ENCODE peak calls at places on chromosomes 4 and X, in ten cellular contexts. S is lower lobe of right lung, O is heart left ventricle, Z is kidney, U is thoracic aorta, L is Peyer's patch, R is body of pancreas, Q is BE2C, A is PC-9, K is ovary. G is an unnamed sample. For H3K4me1, the result is how much of the 10 kb centered on the place peaks cover.

GRCh38 chr4:149980941-149981340 is 97.3 kb upstream of the DCLK2 start:
- DNase-seq in A (peak), S (no peak), Z (no peak), K (peak), Q (peak), L (peak), U (no peak), R (peak), O (peak), G (no peak)

GRCh38 chr4:182975806-182976205 is 58.6 kb upstream of the DCTD start:
- DNase-seq in S (no peak), U (no peak), Q (peak), Z (no peak), L (no peak), R (no peak), K (no peak), O (no peak), A (peak), G (no peak)

GRCh38 chr4:180164799-180165198 is 2078.4 kb upstream of the TENM3 start:
- DNase-seq in R (no peak), O (no peak), U (no peak), S (no peak), Q (no peak), L (no peak), A (no peak), K (no peak), Z (no peak), G (no peak)

GRCh38 chr4:126123933-126124332 is 809.2 kb downstream of the FAT4 start:
- DNase-seq in K (no peak), A (no peak), O (no peak), Q (no peak), R (no peak), S (no peak), U (no peak), L (no peak), Z (no peak), G (no peak)

GRCh38 chr4:136395212-136395722 is 1137.0 kb downstream of the PCDH18 start:
- DNase-seq in Q (no peak), K (no peak), U (no peak), A (no peak), S (no peak), Z (peak), R (no peak), O (peak), L (no peak), G (peak)

GRCh38 chrX:80765226-80765625 is 44.5 kb downstream of the BRWD3 start:
- DNase-seq in O (no peak), Z (no peak), A (peak), K (no peak), Q (no peak), L (no peak), U (no peak), S (no peak), R (no peak), G (no peak)

GRCh38 chr4:118833192-118833820 is 2.6 kb downstream of the SEC24D start:
- DNase-seq in S (no peak), A (no peak), U (no peak), R (no peak), O (no peak), Q (no peak), K (no peak), L (no peak), Z (no peak), G (no peak)

GRCh38 chr4:23384741-23385140 is 505.1 kb downstream of the PPARGC1A start:
- DNase-seq in L (no peak), U (no peak), O (no peak), Z (no peak), Q (no peak), S (no peak), K (no peak), R (no peak), A (no peak), G (no peak)

GRCh38 chrX:66064261-66064660 is 24.4 kb upstream of the VSIG4 start:
- DNase-seq in R (no peak), A (no peak), Z (no peak), U (no peak), Q (no peak), S (no peak), O (no peak), L (no peak), K (no peak), G (no peak)

GRCh38 chrX:8749697-8750096 is 17.8 kb upstream of the ANOS1 start:
- DNase-seq in Z (no peak), A (no peak), Q (no peak), K (no peak), S (no peak), O (no peak), U (no peak), L (no peak), R (no peak), G (no peak)

GRCh38 chr4:115249808-115250207 is 136.4 kb upstream of the NDST4 start:
- DNase-seq in Z (no peak), Q (no peak), A (no peak), R (no peak), S (no peak), L (no peak), K (no peak), O (no peak), U (no peak), G (no peak)

GRCh38 chr4:35772291-35772690 is 472.0 kb downstream of the ARAP2 start:
- DNase-seq in L (no peak), U (no peak), O (no peak), Q (no peak), K (no peak), A (no peak), R (no peak), Z (no peak), S (no peak), G (no peak)

GRCh38 chrX:52280812-52281211 is 88.0 kb upstream of the XAGE2 start:
- DNase-seq in A (no peak), L (no peak), S (no peak), Q (no peak), O (no peak), U (no peak), K (no peak), Z (no peak), R (no peak), G (no peak)

GRCh38 chr4:20603671-20604313 is 96.5 kb upstream of the PACRGL start:
- DNase-seq in Q (no peak), S (no peak), A (no peak), K (no peak), O (no peak), U (no peak), L (no peak), Z (no peak), R (no peak), G (no peak)

GRCh38 chrX:119655125-119655524 is 37.8 kb downstream of the SEPTIN6 start:
- DNase-seq in A (no peak), U (no peak), L (no peak), R (no peak), O (peak), Q (peak), K (no peak), S (no peak), Z (no peak), G (no peak)

GRCh38 chrX:28756647-28757046 is 169.4 kb downstream of the IL1RAPL1 start:
- DNase-seq in R (no peak), K (no peak), L (no peak), Z (no peak), O (no peak), U (no peak), S (no peak), A (no peak), Q (no peak), G (no peak)

GRCh38 chr4:123997736-123998449 is 601.3 kb downstream of the SPRY1 start:
- DNase-seq in K (no peak), A (no peak), U (no peak), S (no peak), Z (no peak), L (no peak), R (no peak), O (no peak), Q (no peak), G (no peak)

GRCh38 chr4:123994917-123995316 is 598.3 kb downstream of the SPRY1 start:
- DNase-seq in A (no peak), Z (no peak), Q (no peak), K (no peak), S (no peak), R (no peak), U (no peak), O (no peak), L (no peak), G (no peak)

GRCh38 chr4:123995939-123996338 is 599.3 kb downstream of the SPRY1 start:
- DNase-seq in L (no peak), O (no peak), U (no peak), A (peak), Q (no peak), K (no peak), Z (no peak), R (no peak), S (no peak), G (no peak)

GRCh38 chr4:124000233-124000632 is 603.6 kb downstream of the SPRY1 start:
- DNase-seq in R (no peak), Z (no peak), U (no peak), S (no peak), A (no peak), O (no peak), Q (no peak), K (no peak), L (no peak), G (no peak)

DNA sequence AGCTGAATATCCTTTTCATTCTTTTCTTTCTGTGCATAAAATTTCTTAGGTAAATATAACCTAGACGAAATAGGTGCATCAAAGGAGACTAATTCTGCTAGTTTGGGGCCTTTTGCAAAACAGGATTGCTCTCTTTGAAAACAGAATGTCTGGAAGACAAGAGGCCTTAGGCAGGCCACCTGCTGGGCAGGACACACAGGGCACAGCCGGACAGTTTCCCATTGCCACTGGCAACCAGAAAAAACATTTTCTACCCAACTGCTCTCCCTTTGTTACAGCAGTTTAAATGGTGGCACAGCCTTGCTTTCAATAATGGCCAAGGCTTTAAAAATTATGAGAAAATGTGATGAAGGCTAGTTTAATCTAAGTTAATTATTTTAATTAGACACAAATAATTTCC is 600.5 kb downstream of the SPRY1 start:
- DNase-seq in O (no peak), U (no peak), R (no peak), L (no peak), Z (no peak), A (peak), K (no peak), Q (no peak), S (no peak), G (no peak)
- H3K4me1 ChIP-seq in O (under half), U (under half), R (under half), L (under half), Z (under half), A (under half), K (under half), Q (under half), S (under half), G (under half)

GRCh38 chrX:136950206-136950605 is 69.7 kb upstream of the RBMX start:
- DNase-seq in R (no peak), O (no peak), K (no peak), A (no peak), Z (no peak), Q (no peak), S (no peak), U (no peak), L (no peak), G (no peak)

GRCh38 chrX:136953867-136954787 is 73.6 kb upstream of the RBMX start:
- DNase-seq in Z (peak), U (no peak), R (peak), Q (peak), A (peak), O (peak), L (peak), S (peak), K (peak), G (no peak)

DNA sequence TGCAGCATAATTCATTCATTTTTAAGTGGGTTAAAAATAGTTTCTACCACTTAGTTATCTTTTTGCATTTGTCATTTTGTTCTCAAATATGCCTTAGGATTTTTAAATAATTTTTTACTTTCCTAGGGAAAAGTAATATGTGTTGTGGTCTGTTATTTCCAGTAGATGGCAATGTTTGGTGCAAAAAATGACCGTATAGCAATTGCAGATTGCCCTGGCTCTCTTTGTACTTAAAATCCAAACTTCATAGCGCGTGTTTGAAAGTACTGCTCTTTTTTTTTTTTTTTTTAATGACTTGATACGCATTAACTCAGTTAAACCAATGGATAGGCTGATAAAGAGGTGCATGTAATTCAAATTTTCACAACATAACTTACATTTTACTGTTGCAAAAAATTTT is 74.4 kb upstream of the RBMX start:
- DNase-seq in R (no peak), Z (no peak), O (no peak), A (no peak), K (no peak), L (no peak), Q (no peak), U (no peak), S (no peak), G (no peak)
- TF ChIP-seq CTCF in R (peak), Z (peak), O (peak), A (peak), K (no peak), L (no peak), Q (peak), U (no peak), S (peak), G (peak)

GRCh38 chr4:85740431-85740861 is 265.5 kb downstream of the ARHGAP24 start:
- DNase-seq in Q (no peak), U (no peak), K (no peak), S (no peak), R (no peak), A (no peak), O (no peak), Z (no peak), L (no peak), G (no peak)
- H3K4me1 ChIP-seq in Q (under half), U (under half), K (under half), S (under half), R (half or more), A (under half), O (under half), Z (under half), L (under half), G (under half)

GRCh38 chrX:111168314-111168713 is 72.3 kb downstream of the PAK3 start:
- DNase-seq in O (no peak), L (no peak), A (no peak), Z (no peak), S (no peak), K (no peak), Q (peak), U (no peak), R (no peak), G (no peak)
- TF ChIP-seq CTCF in O (no peak), L (no peak), A (no peak), Z (peak), S (no peak), K (no peak), Q (peak), U (no peak), R (no peak), G (peak)

GRCh38 chr4:25103423-25103822 is 56.8 kb downstream of the SEPSECS start:
- DNase-seq in Z (no peak), K (peak), U (no peak), A (no peak), R (no peak), O (peak), Q (no peak), L (no peak), S (no peak), G (no peak)
- H3K4me1 ChIP-seq in Z (under half), K (under half), U (under half), A (under half), R (under half), O (under half), Q (under half), L (under half), S (under half), G (under half)

DNA sequence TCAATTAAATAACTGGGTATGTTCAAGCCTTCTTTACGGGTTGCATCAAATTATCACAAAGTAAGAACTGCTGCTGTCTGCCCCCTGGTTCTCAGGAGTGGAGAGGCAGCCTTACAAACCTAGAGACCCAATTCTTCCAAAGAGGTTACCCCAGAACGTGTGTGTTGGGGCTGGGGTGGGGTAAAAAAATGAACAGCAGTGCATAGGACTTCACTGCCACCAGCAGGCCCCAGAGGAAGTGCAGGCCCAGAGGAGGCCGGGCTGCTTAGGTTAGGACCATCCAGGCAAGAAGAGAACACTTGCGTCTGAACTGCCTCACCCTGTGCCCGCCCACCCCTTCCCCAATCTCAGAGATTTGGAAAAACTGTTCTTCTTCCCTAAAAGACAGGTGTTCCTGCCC is 1.5 kb upstream of the NWD2 start:
- DNase-seq in Q (no peak), K (no peak), O (no peak), Z (no peak), R (no peak), L (no peak), A (no peak), U (no peak), S (no peak), G (no peak)
- TF ChIP-seq CTCF in Q (no peak), K (no peak), O (no peak), Z (no peak), R (no peak), L (no peak), A (no peak), U (no peak), S (no peak), G (no peak)